ENCODE peak calls at places on chromosomes 7 and 10, in seven cellular contexts. N is activated CD8-positive, alpha-beta memory T cell treated with anti-CD3 and anti-CD28 coated beads, Interleukin-2, amount 50 U/mL, for 48 hours; B is GM04504; V is progenitor cell of endocrine pancreas; F is iris pigment epithelial cell; K is fibroblast of lung; O is NCI-H187. U is an unnamed sample.

GRCh38 chr7:90624128-90624980 is 28.2 kb downstream of the CDK14 start:
- DNase-seq in N (no peak), B (no peak), V (no peak), F (peak), K (peak), O (no peak), U (no peak)

GRCh38 chr7:25847331-25848070 is 304.5 kb upstream of the NFE2L3 start:
- DNase-seq in N (no peak), B (no peak), V (no peak), F (peak), K (peak), O (no peak), U (peak)

GRCh38 chr10:126397640-126398382 is 9.5 kb upstream of the ADAM12 start:
- DNase-seq in N (no peak), B (peak), V (no peak), F (peak), K (peak), O (no peak), U (peak)

GRCh38 chr7:131521651-131522163 is 34.7 kb downstream of the PODXL start:
- DNase-seq in N (no peak), B (no peak), V (no peak), F (no peak), K (no peak), O (no peak), U (no peak)

GRCh38 chr7:93026425-93026824 is 91.4 kb downstream of the SAMD9 start:
- DNase-seq in N (no peak), B (no peak), V (no peak), F (no peak), K (no peak), O (no peak), U (no peak)

GRCh38 chr10:73044378-73045285 is 52.0 kb downstream of the P4HA1 start:
- DNase-seq in N (no peak), B (peak), V (no peak), F (peak), K (peak), O (no peak), U (peak)

GRCh38 chr10:131629026-131629425 is 271.8 kb upstream of the PPP2R2D start:
- DNase-seq in N (no peak), B (no peak), V (no peak), F (no peak), K (no peak), O (no peak), U (no peak)

GRCh38 chr10:2146079-2146478 is 408.8 kb upstream of the ADARB2 start:
- DNase-seq in N (no peak), B (no peak), V (no peak), F (no peak), K (no peak), O (no peak), U (no peak)

GRCh38 chr7:68176974-68177373 is 1180.3 kb downstream of the TYW1 start:
- DNase-seq in N (peak), B (peak), V (peak), F (peak), K (peak), O (peak), U (peak)

GRCh38 chr10:14879055-14879800 is 562 bp downstream of the SUV39H2 start:
- DNase-seq in N (peak), B (no peak), V (no peak), F (no peak), K (peak), O (no peak), U (no peak)

GRCh38 chr7:4479367-4480039 is 202.6 kb upstream of the FOXK1 start:
- DNase-seq in N (no peak), B (no peak), V (no peak), F (peak), K (peak), O (peak), U (peak)

GRCh38 chr10:47294501-47294900 is 5.5 kb upstream of the GDF10 start:
- DNase-seq in N (no peak), B (no peak), V (no peak), F (no peak), K (no peak), O (no peak), U (no peak)

GRCh38 chr10:11533328-11533781 is 78.1 kb downstream of the USP6NL start:
- DNase-seq in N (no peak), B (no peak), V (no peak), F (peak), K (peak), O (no peak), U (no peak)

GRCh38 chr10:124012991-124013390 is 80.4 kb downstream of the CHST15 start:
- DNase-seq in N (no peak), B (no peak), V (no peak), F (no peak), K (no peak), O (no peak), U (no peak)

GRCh38 chr7:139669106-139670061 is 108.4 kb downstream of the HIPK2 start:
- DNase-seq in N (no peak), B (no peak), V (no peak), F (no peak), K (no peak), O (no peak), U (no peak)

GRCh38 chr7:133186060-133186459 is 66.8 kb upstream of the EXOC4 start:
- DNase-seq in N (no peak), B (no peak), V (no peak), F (no peak), K (no peak), O (no peak), U (no peak)

GRCh38 chr10:30013684-30014246 is 45.6 kb downstream of the JCAD start:
- DNase-seq in N (no peak), B (no peak), V (no peak), F (peak), K (no peak), O (no peak), U (no peak)

GRCh38 chr7:150996289-150997074 is 5.7 kb downstream of the NOS3 start:
- DNase-seq in N (no peak), B (no peak), V (no peak), F (no peak), K (no peak), O (no peak), U (no peak)

GRCh38 chr7:151010307-151011096 is 13.8 kb downstream of the ATG9B start:
- DNase-seq in N (no peak), B (no peak), V (no peak), F (no peak), K (no peak), O (no peak), U (no peak)

GRCh38 chr10:75530337-75530736 is 98.9 kb downstream of the LRMDA start:
- DNase-seq in N (no peak), B (no peak), V (no peak), F (peak), K (peak), O (no peak), U (no peak)

GRCh38 chr7:104926905-104927454 is 87.0 kb upstream of the KMT2E start:
- DNase-seq in N (no peak), B (no peak), V (peak), F (no peak), K (no peak), O (no peak), U (no peak)

GRCh38 chr10:22631646-22632278 is 82.6 kb downstream of the PIP4K2A start:
- DNase-seq in N (no peak), B (no peak), V (no peak), F (peak), K (no peak), O (no peak), U (peak)

GRCh38 chr7:7968544-7969305 is at the start of gene GLCCI1:
- DNase-seq in N (peak), B (peak), V (peak), F (peak), K (peak), O (peak), U (peak)

GRCh38 chr7:94567396-94567795 is 57.8 kb downstream of the CASD1 start:
- DNase-seq in N (no peak), B (no peak), V (no peak), F (no peak), K (no peak), O (no peak), U (no peak)

GRCh38 chr7:322708-323111 is 32.7 kb downstream of the FOXL3 start:
- DNase-seq in N (no peak), B (no peak), V (no peak), F (no peak), K (no peak), O (no peak), U (no peak)

GRCh38 chr7:104198673-104199278 is 9.0 kb downstream of the ORC5 start:
- DNase-seq in N (no peak), B (no peak), V (no peak), F (no peak), K (no peak), O (no peak), U (no peak)

GRCh38 chr10:541750-542371 is 147.6 kb downstream of the DIP2C start:
- DNase-seq in N (no peak), B (no peak), V (no peak), F (no peak), K (no peak), O (peak), U (no peak)

U was measured in brain microvascular endothelial cell.